ENCODE peak calls at places on chromosomes 7 and 10, in six cellular contexts. One of them, this sample, is unnamed.

GRCh38 chr7:47255441-47255840 is 326.5 kb downstream of the TNS3 start:
- DNase-seq in small intestine: no peak
- DNase-seq in neural progenitor cell: no peak
- DNase-seq in body of pancreas: no peak
- DNase-seq in HepG2: no peak
- DNase-seq in ovary: no peak
- DNase-seq in this sample: no peak

GRCh38 chr10:17233534-17233933 is 5.5 kb downstream of the VIM start:
- DNase-seq in neural progenitor cell: no peak
- DNase-seq in small intestine: no peak
- DNase-seq in ovary: peak
- DNase-seq in body of pancreas: peak
- DNase-seq in HepG2: no peak
- DNase-seq in this sample: peak

GRCh38 chr10:116809528-116810500 is 39.5 kb upstream of the ENO4 start:
- DNase-seq in small intestine: peak
- DNase-seq in HepG2: peak
- DNase-seq in ovary: no peak
- DNase-seq in body of pancreas: peak
- DNase-seq in neural progenitor cell: peak
- DNase-seq in this sample: no peak

GRCh38 chr7:87146740-87147386 is 5.4 kb upstream of the DMTF1 start:
- DNase-seq in HepG2: no peak
- DNase-seq in ovary: no peak
- DNase-seq in body of pancreas: no peak
- DNase-seq in neural progenitor cell: no peak
- DNase-seq in small intestine: no peak
- DNase-seq in this sample: no peak

GRCh38 chr7:107345898-107346297 is 124.0 kb upstream of the GPR22 start:
- DNase-seq in small intestine: no peak
- DNase-seq in neural progenitor cell: no peak
- DNase-seq in ovary: no peak
- DNase-seq in HepG2: no peak
- DNase-seq in body of pancreas: no peak
- DNase-seq in this sample: no peak

GRCh38 chr10:32731527-32731926 is 226.5 kb downstream of the ITGB1 start:
- DNase-seq in HepG2: no peak
- DNase-seq in small intestine: no peak
- DNase-seq in ovary: no peak
- DNase-seq in body of pancreas: no peak
- DNase-seq in neural progenitor cell: no peak
- DNase-seq in this sample: no peak

GRCh38 chr10:79293841-79294705 is 53.2 kb upstream of the PPIF start:
- DNase-seq in small intestine: no peak
- DNase-seq in HepG2: no peak
- DNase-seq in neural progenitor cell: no peak
- DNase-seq in ovary: no peak
- DNase-seq in body of pancreas: peak
- DNase-seq in this sample: no peak

GRCh38 chr7:120395526-120396019 is 122.6 kb downstream of the KCND2 start:
- DNase-seq in body of pancreas: no peak
- DNase-seq in neural progenitor cell: no peak
- DNase-seq in HepG2: no peak
- DNase-seq in small intestine: no peak
- DNase-seq in ovary: no peak
- DNase-seq in this sample: no peak

GRCh38 chr10:76012928-76013327 is 581.5 kb downstream of the LRMDA start:
- DNase-seq in neural progenitor cell: peak
- DNase-seq in body of pancreas: no peak
- DNase-seq in small intestine: no peak
- DNase-seq in HepG2: no peak
- DNase-seq in ovary: no peak
- DNase-seq in this sample: no peak

GRCh38 chr7:21941570-21942224 is 4.0 kb downstream of the CDCA7L start:
- DNase-seq in HepG2: no peak
- DNase-seq in neural progenitor cell: no peak
- DNase-seq in body of pancreas: no peak
- DNase-seq in ovary: no peak
- DNase-seq in small intestine: peak
- DNase-seq in this sample: no peak

GRCh38 chr10:28492093-28492492 is 40.8 kb upstream of the WAC start:
- DNase-seq in body of pancreas: no peak
- DNase-seq in small intestine: no peak
- DNase-seq in HepG2: no peak
- DNase-seq in neural progenitor cell: no peak
- DNase-seq in ovary: no peak
- DNase-seq in this sample: no peak

GRCh38 chr7:87528733-87529132 is 53.3 kb upstream of the ABCB4 start:
- DNase-seq in body of pancreas: no peak
- DNase-seq in ovary: no peak
- DNase-seq in HepG2: no peak
- DNase-seq in neural progenitor cell: no peak
- DNase-seq in small intestine: no peak
- DNase-seq in this sample: no peak

GRCh38 chr10:29543715-29544114 is 91.1 kb downstream of the SVIL start:
- DNase-seq in neural progenitor cell: no peak
- DNase-seq in HepG2: no peak
- DNase-seq in ovary: no peak
- DNase-seq in small intestine: peak
- DNase-seq in body of pancreas: no peak
- DNase-seq in this sample: no peak

GRCh38 chr7:141663081-141663510 is 38.9 kb downstream of the DENND11 start:
- DNase-seq in body of pancreas: peak
- DNase-seq in HepG2: peak
- DNase-seq in small intestine: peak
- DNase-seq in neural progenitor cell: no peak
- DNase-seq in ovary: no peak
- DNase-seq in this sample: no peak

GRCh38 chr7:12943781-12944180 is 256.3 kb downstream of the ARL4A start:
- DNase-seq in HepG2: peak
- DNase-seq in ovary: no peak
- DNase-seq in small intestine: no peak
- DNase-seq in body of pancreas: no peak
- DNase-seq in neural progenitor cell: no peak
- DNase-seq in this sample: no peak

GRCh38 chr10:42753507-42754154 is 29.0 kb upstream of the BMS1 start:
- DNase-seq in neural progenitor cell: peak
- DNase-seq in ovary: no peak
- DNase-seq in body of pancreas: peak
- DNase-seq in HepG2: no peak
- DNase-seq in small intestine: no peak
- DNase-seq in this sample: peak

GRCh38 chr10:76764177-76764576 is 873.4 kb downstream of the KCNMA1 start:
- DNase-seq in neural progenitor cell: no peak
- DNase-seq in body of pancreas: no peak
- DNase-seq in small intestine: no peak
- DNase-seq in ovary: no peak
- DNase-seq in HepG2: no peak
- DNase-seq in this sample: no peak

GRCh38 chr10:27276581-27276980 is 36.0 kb upstream of the ACBD5 start:
- DNase-seq in small intestine: no peak
- DNase-seq in ovary: no peak
- DNase-seq in neural progenitor cell: no peak
- DNase-seq in HepG2: no peak
- DNase-seq in body of pancreas: no peak
- DNase-seq in this sample: no peak

GRCh38 chr10:59397971-59398370 is 35.6 kb upstream of the FAM13C start:
- DNase-seq in ovary: no peak
- DNase-seq in body of pancreas: no peak
- DNase-seq in HepG2: no peak
- DNase-seq in neural progenitor cell: no peak
- DNase-seq in small intestine: no peak
- DNase-seq in this sample: no peak

GRCh38 chr7:114085592-114086490 is 167.0 kb upstream of the PPP1R3A start:
- DNase-seq in ovary: peak
- DNase-seq in HepG2: no peak
- DNase-seq in small intestine: peak
- DNase-seq in neural progenitor cell: peak
- DNase-seq in body of pancreas: peak
- DNase-seq in this sample: peak

GRCh38 chr10:111677747-111678146 is 505.8 kb downstream of the GPAM start:
- DNase-seq in HepG2: no peak
- DNase-seq in neural progenitor cell: no peak
- DNase-seq in ovary: no peak
- DNase-seq in small intestine: no peak
- DNase-seq in body of pancreas: no peak
- DNase-seq in this sample: no peak

GRCh38 chr10:30991647-30992011 is 40.0 kb downstream of the ZNF438 start:
- DNase-seq in ovary: no peak
- DNase-seq in small intestine: no peak
- DNase-seq in HepG2: no peak
- DNase-seq in body of pancreas: no peak
- DNase-seq in neural progenitor cell: no peak
- DNase-seq in this sample: no peak

GRCh38 chr7:106179256-106179655 is 67.1 kb upstream of the SYPL1 start:
- DNase-seq in HepG2: no peak
- DNase-seq in ovary: no peak
- DNase-seq in neural progenitor cell: no peak
- DNase-seq in small intestine: no peak
- DNase-seq in body of pancreas: no peak
- DNase-seq in this sample: no peak
- H3K27ac ChIP-seq in HepG2: no peak
- H3K27ac ChIP-seq in ovary: no peak
- H3K27ac ChIP-seq in neural progenitor cell: no peak
- H3K27ac ChIP-seq in small intestine: no peak
- H3K27ac ChIP-seq in body of pancreas: no peak
- H3K27ac ChIP-seq in this sample: no peak

GRCh38 chr10:104259999-104260774 is 5.5 kb downstream of the GSTO1 start:
- DNase-seq in body of pancreas: no peak
- DNase-seq in HepG2: no peak
- DNase-seq in ovary: no peak
- DNase-seq in neural progenitor cell: no peak
- DNase-seq in small intestine: no peak
- DNase-seq in this sample: no peak
- H3K27ac ChIP-seq in body of pancreas: no peak
- H3K27ac ChIP-seq in HepG2: no peak
- H3K27ac ChIP-seq in ovary: no peak
- H3K27ac ChIP-seq in neural progenitor cell: no peak
- H3K27ac ChIP-seq in small intestine: peak
- H3K27ac ChIP-seq in this sample: no peak

DNA sequence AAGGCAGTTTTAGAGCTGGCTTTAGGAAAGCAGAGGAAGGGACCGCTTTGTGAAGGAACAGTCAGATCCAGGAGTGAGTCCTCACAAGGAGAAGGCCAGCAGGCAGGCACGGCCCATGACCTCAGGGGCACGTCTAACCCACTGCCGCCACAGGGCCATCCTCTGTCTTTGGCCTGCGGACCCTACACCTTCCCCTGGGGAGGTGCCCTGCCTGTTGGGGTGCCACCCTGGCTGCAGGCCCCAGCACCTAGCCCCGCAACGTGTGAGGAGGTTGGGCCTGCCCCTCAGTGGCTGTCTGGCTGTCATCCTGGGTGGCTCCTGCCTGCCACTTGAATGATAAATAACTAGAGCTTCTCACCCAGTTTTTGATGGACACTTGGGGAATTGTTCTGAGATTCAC is 31.0 kb upstream of the TRIM8 start:
- DNase-seq in HepG2: no peak
- DNase-seq in body of pancreas: no peak
- DNase-seq in neural progenitor cell: no peak
- DNase-seq in ovary: no peak
- DNase-seq in small intestine: no peak
- DNase-seq in this sample: no peak
- H3K27ac ChIP-seq in HepG2: no peak
- H3K27ac ChIP-seq in body of pancreas: no peak
- H3K27ac ChIP-seq in neural progenitor cell: no peak
- H3K27ac ChIP-seq in ovary: no peak
- H3K27ac ChIP-seq in small intestine: peak
- H3K27ac ChIP-seq in this sample: peak

GRCh38 chr10:73732931-73733623 is 11.1 kb upstream of the SEC24C start:
- DNase-seq in HepG2: no peak
- DNase-seq in neural progenitor cell: no peak
- DNase-seq in ovary: no peak
- DNase-seq in small intestine: no peak
- DNase-seq in body of pancreas: no peak
- DNase-seq in this sample: no peak

GRCh38 chr10:73732426-73732825 is 11.7 kb upstream of the SEC24C start:
- DNase-seq in ovary: no peak
- DNase-seq in HepG2: no peak
- DNase-seq in neural progenitor cell: no peak
- DNase-seq in small intestine: no peak
- DNase-seq in body of pancreas: no peak
- DNase-seq in this sample: no peak

GRCh38 chr10:73734028-73734720 is 10.0 kb upstream of the SEC24C start:
- DNase-seq in neural progenitor cell: no peak
- DNase-seq in HepG2: no peak
- DNase-seq in small intestine: no peak
- DNase-seq in body of pancreas: no peak
- DNase-seq in ovary: no peak
- DNase-seq in this sample: no peak

GRCh38 chr10:73730153-73730906 is 13.8 kb upstream of the SEC24C start:
- DNase-seq in small intestine: peak
- DNase-seq in ovary: peak
- DNase-seq in body of pancreas: peak
- DNase-seq in HepG2: peak
- DNase-seq in neural progenitor cell: peak
- DNase-seq in this sample: peak

GRCh38 chr10:73731588-73732375 is 12.4 kb upstream of the SEC24C start:
- DNase-seq in HepG2: no peak
- DNase-seq in small intestine: no peak
- DNase-seq in neural progenitor cell: no peak
- DNase-seq in ovary: no peak
- DNase-seq in body of pancreas: peak
- DNase-seq in this sample: no peak
- H3K27ac ChIP-seq in HepG2: no peak
- H3K27ac ChIP-seq in small intestine: no peak
- H3K27ac ChIP-seq in neural progenitor cell: no peak
- H3K27ac ChIP-seq in ovary: no peak
- H3K27ac ChIP-seq in body of pancreas: peak
- H3K27ac ChIP-seq in this sample: no peak

GRCh38 chr10:5810235-5810634 is 3.0 kb downstream of the GDI2 start:
- DNase-seq in ovary: no peak
- DNase-seq in small intestine: no peak
- DNase-seq in HepG2: no peak
- DNase-seq in neural progenitor cell: no peak
- DNase-seq in body of pancreas: no peak
- DNase-seq in this sample: no peak
- H3K27ac ChIP-seq in ovary: no peak
- H3K27ac ChIP-seq in small intestine: no peak
- H3K27ac ChIP-seq in HepG2: peak
- H3K27ac ChIP-seq in neural progenitor cell: no peak
- H3K27ac ChIP-seq in body of pancreas: no peak
- H3K27ac ChIP-seq in this sample: peak

GRCh38 chr10:69800109-69800508 is 1.6 kb upstream of the COL13A1 start:
- DNase-seq in small intestine: peak
- DNase-seq in HepG2: peak
- DNase-seq in ovary: peak
- DNase-seq in body of pancreas: peak
- DNase-seq in neural progenitor cell: peak
- DNase-seq in this sample: no peak
- H3K27ac ChIP-seq in small intestine: no peak
- H3K27ac ChIP-seq in HepG2: no peak
- H3K27ac ChIP-seq in ovary: no peak
- H3K27ac ChIP-seq in body of pancreas: no peak
- H3K27ac ChIP-seq in neural progenitor cell: no peak
- H3K27ac ChIP-seq in this sample: no peak

This sample was measured in uterus.